ENCODE peak calls at places on chromosomes 2 and 18, in five cellular contexts. Z is HCT116, K is HL-60, W is neural progenitor cell, O is small intestine. T is an unnamed sample.
A peak's percentile ranks its signal among the peaks of the same experiment; 100 is the strongest.

GRCh38 chr2:235526166-235526565 is 32.3 kb downstream of the AGAP1 start:
- DNase-seq in Z (no peak), K (no peak), W (no peak), O (no peak), T (no peak)

GRCh38 chr2:202278036-202278760 is 12.6 kb downstream of the NOP58 start:
- DNase-seq in Z (no peak), K (no peak), W (no peak), O (no peak), T (peak; percentile 46)

GRCh38 chr2:106885326-106885725 is 641 bp downstream of the ST6GAL2 start:
- DNase-seq in Z (no peak), K (no peak), W (peak; percentile 63), O (no peak), T (no peak)

GRCh38 chr2:222993920-222994650 is 57.9 kb upstream of the KCNE4 start:
- DNase-seq in Z (no peak), K (no peak), W (no peak), O (no peak), T (no peak)

GRCh38 chr2:149037851-149038250 is 648 bp upstream of the LYPD6B start:
- DNase-seq in Z (peak; percentile 27), K (no peak), W (peak; percentile 61), O (peak; percentile 63), T (no peak)

GRCh38 chr18:74880706-74881289 is 283.1 kb downstream of the ZNF407 start:
- DNase-seq in Z (no peak), K (no peak), W (no peak), O (no peak), T (no peak)

GRCh38 chr18:48314694-48315093 is 94.5 kb downstream of the ZBTB7C start:
- DNase-seq in Z (no peak), K (no peak), W (peak; percentile 62), O (no peak), T (no peak)

GRCh38 chr2:193990868-193991267 is 1666.2 kb upstream of the SLC39A10 start:
- DNase-seq in Z (no peak), K (no peak), W (no peak), O (no peak), T (no peak)

GRCh38 chr2:214492152-214492551 is 81.3 kb downstream of the VWC2L start:
- DNase-seq in Z (no peak), K (no peak), W (no peak), O (no peak), T (no peak)

GRCh38 chr2:231699006-231699405 is 9.3 kb upstream of the PTMA start:
- DNase-seq in Z (no peak), K (no peak), W (no peak), O (no peak), T (no peak)

GRCh38 chr2:150133623-150134022 is 353.8 kb downstream of the RND3 start:
- DNase-seq in Z (peak; percentile 74), K (no peak), W (no peak), O (peak; percentile 84), T (peak; percentile 77)

GRCh38 chr2:231707625-231708049 is 688 bp upstream of the PTMA start:
- DNase-seq in Z (peak; percentile 36), K (peak; percentile 56), W (peak; percentile 80), O (no peak), T (no peak)

GRCh38 chr2:29235411-29235810 is 120.2 kb downstream of the CLIP4 start:
- DNase-seq in Z (no peak), K (no peak), W (no peak), O (no peak), T (no peak)

GRCh38 chr2:46490521-46491141 is 11.3 kb downstream of the TMEM247 start:
- DNase-seq in Z (no peak), K (no peak), W (no peak), O (no peak), T (no peak)

GRCh38 chr2:197080611-197081010 is 154.1 kb upstream of the PGAP1 start:
- DNase-seq in Z (no peak), K (no peak), W (no peak), O (no peak), T (no peak)
- H3K27ac ChIP-seq in Z (no peak overlapping the region), K (no peak overlapping the region), W (no peak overlapping the region), O (no peak overlapping the region), T (no peak overlapping the region)

DNA sequence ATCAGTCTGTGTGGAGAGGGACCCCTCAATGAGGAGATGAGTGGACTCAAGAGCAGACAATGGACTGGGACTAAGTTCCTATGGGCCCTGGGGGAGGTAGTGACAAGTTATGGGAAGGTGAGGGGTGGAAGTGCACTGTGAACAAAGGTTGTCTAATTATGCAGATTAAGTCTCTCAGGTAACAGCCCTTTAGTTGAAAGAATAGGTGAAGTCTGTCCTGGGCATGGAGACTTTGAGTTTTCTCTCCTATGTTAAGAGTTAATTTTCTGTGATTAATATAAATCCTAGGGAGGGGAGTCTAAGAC is 243.8 kb downstream of the FAM210A start:
- DNase-seq in Z (no peak), K (no peak), W (no peak), O (peak; percentile 34), T (no peak)
- H3K27ac ChIP-seq in Z (no peak overlapping the region), K (no peak overlapping the region), W (no peak overlapping the region), O (no peak overlapping the region), T (no peak overlapping the region)

DNA sequence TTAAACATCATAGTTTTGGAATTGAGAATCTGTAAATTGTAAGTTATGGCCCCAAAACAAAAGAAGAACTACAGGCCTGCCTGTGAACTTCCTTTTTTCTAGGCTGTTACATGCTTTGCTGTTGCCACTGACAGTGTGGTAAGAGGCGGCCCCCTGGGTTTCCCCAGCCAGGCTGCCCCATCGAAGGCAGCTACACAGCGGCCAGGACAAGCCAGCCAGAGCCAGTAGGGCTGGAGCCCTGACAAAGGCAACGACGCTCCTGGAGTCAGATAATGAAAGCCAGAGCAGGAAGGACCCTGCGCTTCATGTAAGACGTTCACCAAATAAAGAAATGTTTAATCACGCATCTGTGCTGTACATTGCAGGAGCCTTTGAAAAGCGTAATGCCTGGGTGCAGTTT is 55.0 kb downstream of the ANKRD44 start:
- DNase-seq in Z (no peak), K (peak; percentile 98), W (peak; percentile 70), O (peak; percentile 12), T (peak; percentile 64)
- H3K27ac ChIP-seq in Z (no peak overlapping the region), K (peak overlapping the region; percentile 90), W (no peak overlapping the region), O (peak overlapping the region; percentile 39), T (peak overlapping the region; percentile 27)

DNA sequence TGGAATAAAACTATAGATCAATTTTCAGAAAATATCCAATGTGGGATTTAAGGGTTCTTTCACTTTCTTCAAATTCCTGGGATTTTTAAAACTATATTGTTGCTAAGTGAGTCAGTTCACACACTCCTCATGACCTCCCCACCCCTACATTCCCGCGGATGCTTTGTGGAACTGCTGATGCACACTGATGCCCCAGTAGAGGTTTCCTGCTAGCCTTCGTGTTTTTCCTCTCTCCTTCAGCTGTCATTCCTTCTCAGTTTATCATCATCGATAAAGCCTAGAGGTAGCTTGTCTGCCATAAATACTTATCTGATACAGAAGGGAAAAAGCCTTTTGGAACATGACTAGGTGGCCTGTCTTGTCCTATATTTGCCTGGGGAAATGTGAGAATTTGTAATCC is 67.4 kb upstream of the GALNT5 start:
- DNase-seq in Z (no peak), K (no peak), W (peak; percentile 16), O (no peak), T (peak; percentile 57)
- H3K27ac ChIP-seq in Z (no peak overlapping the region), K (no peak overlapping the region), W (no peak overlapping the region), O (no peak overlapping the region), T (peak overlapping the region; percentile 53)

GRCh38 chr2:205679410-205680009 is 2.8 kb upstream of the NRP2 start:
- DNase-seq in Z (no peak), K (no peak), W (no peak), O (no peak), T (no peak)
- H3K27ac ChIP-seq in Z (no peak overlapping the region), K (no peak overlapping the region), W (no peak overlapping the region), O (no peak overlapping the region), T (no peak overlapping the region)

DNA sequence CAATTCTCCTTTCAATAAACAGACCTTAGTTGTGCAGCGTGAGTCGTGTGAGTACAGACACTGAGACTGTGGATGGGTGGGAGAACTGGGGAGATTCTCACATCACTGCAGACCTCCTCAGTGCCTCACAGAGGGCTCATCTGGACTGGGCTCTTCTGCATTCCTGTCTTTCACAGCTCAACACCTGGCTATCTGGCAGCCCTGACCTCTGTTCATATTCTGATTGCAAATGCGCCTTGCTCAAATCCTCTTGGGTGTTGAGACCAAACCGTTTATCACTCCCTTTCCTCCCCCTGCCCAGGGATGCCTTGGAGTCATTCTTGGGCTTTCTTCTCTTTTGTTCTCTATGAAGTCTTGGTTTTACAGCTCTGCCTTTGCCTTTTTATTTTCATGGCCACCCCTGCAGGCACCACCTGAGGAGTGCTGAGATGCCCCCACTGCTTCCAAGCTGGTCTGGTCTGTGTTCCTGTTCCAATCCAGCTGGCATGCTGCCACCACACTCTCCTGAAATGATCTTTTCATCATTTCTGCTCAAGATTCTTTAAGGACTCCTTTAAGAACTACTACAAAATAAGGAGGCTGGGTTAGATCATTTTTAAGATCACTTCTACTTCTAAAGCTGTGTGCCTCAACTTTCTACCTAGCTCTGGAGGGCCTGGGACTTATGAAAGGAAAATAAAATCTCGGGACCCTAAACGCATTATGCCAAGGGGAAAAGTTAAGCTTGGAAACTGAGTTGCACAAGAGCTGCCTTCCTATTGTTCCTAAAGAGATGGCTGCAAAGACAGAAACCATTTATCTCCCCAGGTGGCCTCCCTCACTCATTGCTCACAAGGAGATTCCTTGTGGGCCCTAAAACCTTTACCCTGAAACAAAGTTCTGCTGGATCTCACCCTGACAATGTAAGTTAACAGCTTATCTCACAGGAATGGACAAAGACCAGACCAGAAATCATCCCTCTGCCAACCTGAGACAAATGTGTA is 26.5 kb downstream of the TUBB6 start:
- DNase-seq in Z (no peak), K (no peak), W (peak; percentile 70), O (no peak), T (no peak)
- H3K27ac ChIP-seq in Z (no peak overlapping the region), K (no peak overlapping the region), W (peak overlapping the region; percentile 73), O (no peak overlapping the region), T (no peak overlapping the region)

DNA sequence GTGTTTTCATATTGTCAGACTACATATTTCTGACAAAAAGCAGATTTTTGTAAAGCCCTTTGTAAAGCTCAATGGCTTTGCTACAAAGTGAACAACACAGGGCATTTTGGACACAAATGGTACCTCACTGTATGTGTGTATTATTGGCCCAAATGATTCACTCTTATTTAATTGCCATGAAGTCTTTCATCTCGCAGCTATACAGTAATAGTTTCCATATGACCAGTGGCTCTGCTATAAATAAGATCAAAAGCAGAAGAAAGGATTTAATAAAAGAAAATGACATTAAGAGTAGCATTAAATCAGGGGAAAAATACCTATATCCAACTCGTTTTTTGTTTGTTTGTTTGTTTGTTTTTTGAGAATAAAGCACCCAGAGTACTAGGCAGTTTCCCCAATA is 284.0 kb upstream of the CCDC68 start:
- DNase-seq in Z (no peak), K (no peak), W (no peak), O (no peak), T (no peak)
- H3K27ac ChIP-seq in Z (no peak overlapping the region), K (no peak overlapping the region), W (no peak overlapping the region), O (no peak overlapping the region), T (no peak overlapping the region)

GRCh38 chr2:160920791-160921303 is 239.4 kb upstream of the TANK start:
- DNase-seq in Z (no peak), K (no peak), W (no peak), O (no peak), T (peak; percentile 83)
- H3K27ac ChIP-seq in Z (no peak overlapping the region), K (no peak overlapping the region), W (no peak overlapping the region), O (no peak overlapping the region), T (peak overlapping the region; percentile 72)

T was measured in SJSA1.